ENCODE peak calls at places on chromosomes 2 and 18, in four cellular contexts. L is NCI-H1092 treated with DMSO at 0.1 percent for 48 hours; O is activated effector memory CD4-positive, alpha-beta T cell treated with anti-CD3 and anti-CD28 coated beads, Interleukin-2, amount 50 U/mL, for 16 hours; M is NCI-H1105. S is an unnamed sample.

GRCh38 chr2:226023383-226023782 is 623.9 kb downstream of the NYAP2 start:
- DNase-seq in M (no peak), O (no peak), L (no peak), S (no peak)

GRCh38 chr2:137964066-137964858 is at the start of gene HNMT:
- DNase-seq in L (no peak), M (no peak), O (no peak), S (no peak)

GRCh38 chr2:128754246-128754724 is 435.6 kb upstream of the HS6ST1 start:
- DNase-seq in L (no peak), O (no peak), M (no peak), S (no peak)

GRCh38 chr2:156999657-157000056 is 257.8 kb upstream of the GALNT5 start:
- DNase-seq in O (no peak), M (peak; percentile 25), L (no peak), S (no peak)

GRCh38 chr2:102423368-102423767 is 408 bp downstream of the IL18RAP start:
- DNase-seq in O (no peak), L (no peak), M (no peak), S (no peak)

GRCh38 chr2:181810823-181811695 is 80.5 kb upstream of the ITPRID2 start:
- DNase-seq in L (no peak), M (peak; percentile 45), O (no peak), S (peak; percentile 78)

GRCh38 chr2:151051584-151052220 is 210.0 kb downstream of the RBM43 start:
- DNase-seq in M (no peak), O (no peak), L (peak; percentile 36), S (peak; percentile 29)

GRCh38 chr2:160918909-160919503 is 241.2 kb upstream of the TANK start:
- DNase-seq in L (peak; percentile 23), O (peak; percentile 71), M (no peak), S (no peak)

GRCh38 chr2:69601179-69601612 is 42.3 kb downstream of the AAK1 start:
- DNase-seq in L (no peak), O (no peak), M (no peak), S (no peak)

GRCh38 chr18:23377669-23378469 is 75.2 kb upstream of the RIOK3 start:
- DNase-seq in L (no peak), O (no peak), M (no peak), S (peak; percentile 21)

GRCh38 chr2:28052691-28053090 is 162.2 kb downstream of the BABAM2 start:
- DNase-seq in M (no peak), O (no peak), L (no peak), S (no peak)

GRCh38 chr2:120346667-120347358 is 877 bp downstream of the INHBB start:
- DNase-seq in L (peak; percentile 51), M (peak; percentile 23), O (no peak), S (no peak)

GRCh38 chr2:211822686-211823335 is 715.8 kb downstream of the ERBB4 start:
- DNase-seq in O (no peak), L (no peak), M (no peak), S (no peak)

GRCh38 chr2:188291617-188292445 is at the start of gene GULP1:
- DNase-seq in L (peak; percentile 33), O (no peak), M (no peak), S (peak; percentile 45)

GRCh38 chr2:170848587-170848986 is 31.9 kb downstream of the GAD1 start:
- DNase-seq in O (no peak), M (no peak), L (no peak), S (no peak)

GRCh38 chr2:136162438-136162837 is 44.5 kb upstream of the CXCR4 start:
- DNase-seq in M (no peak), O (no peak), L (no peak), S (no peak)

GRCh38 chr18:12766986-12767433 is 64.2 kb downstream of the PSMG2 start:
- DNase-seq in M (no peak), O (no peak), L (no peak), S (no peak)

GRCh38 chr2:27920148-27920885 is 29.8 kb downstream of the BABAM2 start:
- DNase-seq in M (no peak), O (no peak), L (no peak), S (no peak)

GRCh38 chr2:157830696-157831570 is 45.2 kb downstream of the ACVR1 start:
- DNase-seq in M (no peak), L (no peak), O (no peak), S (peak; percentile 73)

GRCh38 chr2:132721938-132722337 is 51.9 kb upstream of the LYPD1 start:
- DNase-seq in O (no peak), M (no peak), L (no peak), S (no peak)

S was measured in NCI-H446 treated with DMSO at 0.1 percent for 48 hours.